ENCODE peak calls at places on chromosomes 13 and 19, in nine cellular contexts. K is body of pancreas, N is heart left ventricle, P is ascending aorta, X is thoracic aorta, A is Panc1, Z is ovary, I is uterus, E is A549. G is an unnamed sample. For H3K4me1, the result is how much of the 10 kb centered on the place peaks cover.

GRCh38 chr19:31947436-31947835 is 398.0 kb upstream of the ZNF507 start:
- DNase-seq in K (no peak), N (no peak), P (no peak), X (no peak), A (no peak), Z (no peak), I (no peak), E (no peak), G (no peak)

GRCh38 chr13:107203146-107203847 is 635.4 kb upstream of the ARGLU1 start:
- DNase-seq in K (no peak), N (no peak), P (no peak), X (no peak), A (no peak), Z (no peak), I (no peak), E (peak), G (no peak)

GRCh38 chr19:43465468-43466120 is at the start of gene LYPD3:
- DNase-seq in K (no peak), N (no peak), P (no peak), X (no peak), A (no peak), Z (peak), I (peak), E (no peak), G (no peak)

GRCh38 chr13:92461831-92462230 is 764.8 kb upstream of the GPC6 start:
- DNase-seq in K (no peak), N (no peak), P (no peak), X (no peak), A (no peak), Z (no peak), I (no peak), E (no peak), G (no peak)

GRCh38 chr13:75357576-75358295 is 124.2 kb downstream of the TBC1D4 start:
- DNase-seq in K (no peak), N (peak), P (no peak), X (no peak), A (no peak), Z (peak), I (no peak), E (peak), G (no peak)

GRCh38 chr19:46731007-46731501 is 14.1 kb upstream of the PRKD2 start:
- DNase-seq in K (no peak), N (peak), P (no peak), X (no peak), A (no peak), Z (no peak), I (no peak), E (peak), G (no peak)

GRCh38 chr19:33350538-33351309 is 22.8 kb upstream of the CEBPG start:
- DNase-seq in K (no peak), N (no peak), P (no peak), X (no peak), A (no peak), Z (no peak), I (no peak), E (no peak), G (no peak)

GRCh38 chr13:99357920-99358319 is 50.7 kb upstream of the GPR183 start:
- DNase-seq in K (no peak), N (no peak), P (no peak), X (no peak), A (no peak), Z (no peak), I (no peak), E (no peak), G (no peak)

GRCh38 chr13:25966086-25966485 is 85.7 kb downstream of the SHISA2 start:
- DNase-seq in K (no peak), N (no peak), P (no peak), X (no peak), A (no peak), Z (no peak), I (no peak), E (no peak), G (no peak)

GRCh38 chr19:5621945-5622464 is 571 bp downstream of the SAFB2 start:
- DNase-seq in K (peak), N (no peak), P (no peak), X (no peak), A (no peak), Z (peak), I (peak), E (no peak), G (peak)

GRCh38 chr19:38319421-38320258 is at the start of gene KCNK6:
- DNase-seq in K (peak), N (peak), P (no peak), X (no peak), A (no peak), Z (peak), I (peak), E (peak), G (peak)

GRCh38 chr19:57907394-57907793 is 9.0 kb downstream of the ZNF417 start:
- DNase-seq in K (no peak), N (no peak), P (no peak), X (no peak), A (no peak), Z (no peak), I (no peak), E (no peak), G (no peak)

GRCh38 chr19:6590458-6591319 is at the start of gene CD70:
- DNase-seq in K (no peak), N (no peak), P (no peak), X (no peak), A (no peak), Z (no peak), I (no peak), E (peak), G (no peak)

GRCh38 chr19:21677696-21678418 is 89.5 kb downstream of the ZNF100 start:
- DNase-seq in K (peak), N (peak), P (no peak), X (no peak), A (no peak), Z (no peak), I (no peak), E (no peak), G (peak)

GRCh38 chr13:103876571-103876970 is 810.4 kb upstream of the SLC10A2 start:
- DNase-seq in K (no peak), N (no peak), P (no peak), X (no peak), A (no peak), Z (no peak), I (no peak), E (no peak), G (no peak)

GRCh38 chr13:39601636-39602035 is 1.4 kb downstream of the LHFPL6 start:
- DNase-seq in K (no peak), N (no peak), P (no peak), X (no peak), A (no peak), Z (no peak), I (no peak), E (no peak), G (no peak)

GRCh38 chr13:77918391-77919261 is at the start of gene EDNRB:
- DNase-seq in K (peak), N (peak), P (peak), X (no peak), A (no peak), Z (peak), I (peak), E (peak), G (peak)

GRCh38 chr19:12838182-12838890 is at the start of gene MAST1:
- DNase-seq in K (peak), N (no peak), P (no peak), X (no peak), A (no peak), Z (no peak), I (no peak), E (no peak), G (no peak)

GRCh38 chr13:103878891-103879605 is 812.8 kb upstream of the SLC10A2 start:
- DNase-seq in K (no peak), N (no peak), P (no peak), X (no peak), A (no peak), Z (no peak), I (no peak), E (no peak), G (no peak)

GRCh38 chr13:73722120-73722519 is 412.1 kb downstream of the KLF12 start:
- DNase-seq in K (no peak), N (no peak), P (no peak), X (no peak), A (no peak), Z (no peak), I (no peak), E (no peak), G (no peak)

GRCh38 chr13:103466761-103467160 is 400.5 kb upstream of the SLC10A2 start:
- DNase-seq in K (no peak), N (no peak), P (no peak), X (no peak), A (no peak), Z (no peak), I (no peak), E (no peak), G (no peak)

GRCh38 chr19:15810335-15810734 is 5.1 kb downstream of the OR10H1 start:
- DNase-seq in K (no peak), N (no peak), P (no peak), X (no peak), A (no peak), Z (no peak), I (no peak), E (no peak), G (no peak)

GRCh38 chr13:37534181-37534580 is 64.4 kb downstream of the POSTN start:
- DNase-seq in K (no peak), N (no peak), P (no peak), X (no peak), A (no peak), Z (no peak), I (no peak), E (no peak), G (no peak)

GRCh38 chr13:34588362-34588761 is 353.7 kb upstream of the NBEA start:
- DNase-seq in K (no peak), N (no peak), P (no peak), X (no peak), A (no peak), Z (no peak), I (no peak), E (no peak), G (no peak)

GRCh38 chr19:5773276-5773675 is 11.3 kb downstream of the PRR22 start:
- DNase-seq in K (no peak), N (no peak), P (no peak), X (no peak), A (no peak), Z (no peak), I (no peak), E (no peak), G (no peak)

GRCh38 chr19:48571378-48572162 is 19.6 kb downstream of the SULT2B1 start:
- DNase-seq in K (no peak), N (no peak), P (no peak), X (no peak), A (no peak), Z (no peak), I (no peak), E (no peak), G (no peak)

GRCh38 chr13:25988655-25989054 is 63.2 kb downstream of the SHISA2 start:
- DNase-seq in K (no peak), N (no peak), P (no peak), X (no peak), A (no peak), Z (no peak), I (no peak), E (no peak), G (no peak)

GRCh38 chr19:2032296-2032941 is 16.9 kb upstream of the BTBD2 start:
- DNase-seq in K (peak), N (peak), P (peak), X (peak), A (no peak), Z (peak), I (peak), E (peak), G (peak)

GRCh38 chr19:58558623-58559274 is 338 bp upstream of the UBE2M start:
- DNase-seq in K (peak), N (peak), P (peak), X (peak), A (peak), Z (peak), I (peak), E (peak), G (peak)

GRCh38 chr19:43984687-43985000 is 656 bp downstream of the ZNF155 start:
- DNase-seq in K (no peak), N (peak), P (no peak), X (no peak), A (no peak), Z (no peak), I (no peak), E (no peak), G (peak)

GRCh38 chr19:38134538-38135149 is 89.4 kb downstream of the DPF1 start:
- DNase-seq in K (peak), N (no peak), P (no peak), X (no peak), A (peak), Z (no peak), I (no peak), E (peak), G (peak)

GRCh38 chr13:77507931-77508776 is 27.4 kb upstream of the SCEL start:
- DNase-seq in K (no peak), N (no peak), P (no peak), X (no peak), A (no peak), Z (no peak), I (no peak), E (no peak), G (no peak)

GRCh38 chr19:40604647-40605200 is 3.6 kb downstream of the LTBP4 start:
- DNase-seq in K (no peak), N (peak), P (no peak), X (no peak), A (no peak), Z (peak), I (no peak), E (no peak), G (peak)

GRCh38 chr19:2462635-2463421 is 6.1 kb upstream of the LMNB2 start:
- DNase-seq in K (peak), N (peak), P (peak), X (peak), A (no peak), Z (peak), I (peak), E (no peak), G (peak)

GRCh38 chr13:33230178-33230881 is 55.2 kb downstream of the STARD13 start:
- DNase-seq in K (no peak), N (no peak), P (no peak), X (no peak), A (no peak), Z (no peak), I (no peak), E (no peak), G (no peak)

GRCh38 chr19:16465239-16465638 is 6.5 kb downstream of the EPS15L1 start:
- DNase-seq in K (no peak), N (no peak), P (no peak), X (no peak), A (no peak), Z (no peak), I (no peak), E (no peak), G (no peak)

GRCh38 chr13:48733739-48734329 is 80.1 kb downstream of the CYSLTR2 start:
- DNase-seq in K (no peak), N (no peak), P (no peak), X (no peak), A (no peak), Z (no peak), I (no peak), E (no peak), G (no peak)

GRCh38 chr13:48737689-48738088 is 84.0 kb downstream of the CYSLTR2 start:
- DNase-seq in K (no peak), N (no peak), P (no peak), X (no peak), A (no peak), Z (no peak), I (no peak), E (no peak), G (no peak)

GRCh38 chr13:48741377-48741776 is 87.6 kb downstream of the CYSLTR2 start:
- DNase-seq in K (peak), N (no peak), P (no peak), X (no peak), A (no peak), Z (no peak), I (no peak), E (no peak), G (no peak)

GRCh38 chr13:48739346-48740037 is 85.8 kb downstream of the CYSLTR2 start:
- DNase-seq in K (no peak), N (no peak), P (no peak), X (no peak), A (no peak), Z (peak), I (no peak), E (no peak), G (no peak)

GRCh38 chr13:48738261-48738755 is 84.6 kb downstream of the CYSLTR2 start:
- DNase-seq in K (no peak), N (no peak), P (no peak), X (no peak), A (no peak), Z (no peak), I (no peak), E (no peak), G (no peak)
- H3K27ac ChIP-seq in K (no peak), N (no peak), P (no peak), X (no peak), A (no peak), Z (no peak), I (no peak), E (no peak), G (no peak)

DNA sequence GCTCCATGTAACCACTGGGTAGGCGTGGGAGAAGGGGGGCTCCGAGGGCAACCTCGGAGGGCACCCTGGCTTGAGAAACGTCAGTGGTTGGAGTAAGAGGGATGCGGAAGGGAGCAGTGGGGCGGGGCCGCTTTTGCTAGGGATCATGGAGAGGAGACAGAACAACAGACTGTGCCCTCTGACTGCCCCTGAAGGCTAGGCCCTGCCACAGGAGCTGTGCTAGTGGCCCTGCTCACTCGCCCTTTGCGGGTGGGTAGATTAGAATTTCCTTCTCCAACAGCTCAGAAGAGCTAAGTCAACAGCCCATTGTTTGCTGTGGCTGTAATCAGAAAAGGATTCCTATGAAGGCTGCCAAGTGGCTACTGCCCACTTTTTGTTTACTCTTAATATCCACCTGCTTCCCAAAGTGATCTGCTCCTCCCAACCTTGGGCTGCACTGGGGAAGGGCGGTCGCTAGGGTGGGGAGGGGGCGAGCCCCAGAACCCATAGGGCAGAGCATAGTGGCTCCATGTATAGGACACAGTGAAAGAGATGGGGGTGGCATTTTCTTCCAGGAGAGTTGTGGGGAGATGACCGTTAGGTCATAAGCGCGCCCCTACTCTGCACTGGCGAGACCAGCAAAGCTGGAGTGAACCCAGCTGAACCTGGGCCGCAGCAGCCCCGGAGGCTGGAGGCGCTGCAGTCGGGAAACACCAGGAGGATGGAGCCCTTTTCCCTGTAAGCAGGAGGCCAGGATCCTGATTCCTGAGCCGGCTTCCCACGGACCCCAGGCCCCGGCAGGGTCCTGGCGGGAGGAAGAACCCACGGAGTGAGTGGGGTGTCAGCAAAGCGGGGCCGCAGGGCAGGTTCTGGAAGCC is 1.9 kb upstream of the C1QTNF9 start:
- DNase-seq in K (no peak), N (no peak), P (no peak), X (no peak), A (no peak), Z (no peak), I (no peak), E (no peak), G (peak)
- TF ChIP-seq CTCF in K (no peak), N (no peak), P (no peak), X (no peak), A (no peak), Z (no peak), I (no peak), E (no peak), G (no peak)

GRCh38 chr19:18293642-18294466 is 12.4 kb upstream of the JUND start:
- DNase-seq in K (no peak), N (no peak), P (no peak), X (no peak), A (no peak), Z (peak), I (no peak), E (no peak), G (no peak)
- H3K4me1 ChIP-seq in K (under half), N (under half), P (under half), X (under half), A (under half), Z (under half), I (under half), E (under half), G (under half)

GRCh38 chr13:79508224-79508961 is 27.4 kb downstream of the NDFIP2 start:
- DNase-seq in K (no peak), N (no peak), P (no peak), X (no peak), A (no peak), Z (no peak), I (no peak), E (no peak), G (no peak)
- H3K27ac ChIP-seq in K (no peak), N (no peak), P (no peak), X (no peak), A (no peak), Z (no peak), I (no peak), E (no peak), G (no peak)

GRCh38 chr13:27283906-27284523 is 13.4 kb downstream of the RASL11A start:
- DNase-seq in K (no peak), N (no peak), P (no peak), X (no peak), A (no peak), Z (no peak), I (no peak), E (peak), G (no peak)

GRCh38 chr13:27280009-27280646 is 9.5 kb downstream of the RASL11A start:
- DNase-seq in K (no peak), N (no peak), P (no peak), X (no peak), A (no peak), Z (no peak), I (no peak), E (no peak), G (no peak)

GRCh38 chr13:27281420-27281819 is 10.8 kb downstream of the RASL11A start:
- DNase-seq in K (no peak), N (no peak), P (no peak), X (no peak), A (no peak), Z (no peak), I (no peak), E (no peak), G (no peak)

GRCh38 chr13:27279506-27279905 is 8.9 kb downstream of the RASL11A start:
- DNase-seq in K (no peak), N (no peak), P (no peak), X (no peak), A (no peak), Z (no peak), I (no peak), E (no peak), G (no peak)

GRCh38 chr13:27280841-27281240 is 10.2 kb downstream of the RASL11A start:
- DNase-seq in K (no peak), N (no peak), P (no peak), X (no peak), A (no peak), Z (no peak), I (no peak), E (no peak), G (no peak)
- TF ChIP-seq CTCF in K (no peak), N (no peak), P (no peak), X (no peak), A (no peak), Z (no peak), I (no peak), E (no peak), G (no peak)

GRCh38 chr13:89153941-89154340 is 1482.8 kb downstream of the SLITRK5 start:
- DNase-seq in K (no peak), N (no peak), P (no peak), X (no peak), A (no peak), Z (no peak), I (no peak), E (no peak), G (no peak)
- H3K4me1 ChIP-seq in K (under half), N (under half), P (under half), X (under half), A (under half), Z (under half), I (under half), E (under half), G (under half)

GRCh38 chr13:113855012-113855921 is 8.6 kb downstream of the GAS6 start:
- DNase-seq in K (peak), N (peak), P (no peak), X (no peak), A (no peak), Z (peak), I (no peak), E (no peak), G (no peak)
- H3K27ac ChIP-seq in K (no peak), N (peak), P (no peak), X (peak), A (no peak), Z (no peak), I (peak), E (no peak), G (peak)

G was measured in heart right ventricle.